ENCODE peak calls at places on chromosome 17, in six cellular contexts. P is NCI-H460; C is cardiac muscle cell; Q is BE2C; Y is hepatocyte; L is stimulated activated naive CD8-positive, alpha-beta T cell treated with anti-CD3 and anti-CD28 coated beads, Interleukin-15, amount 100 ng/mL, for 72 hours. W is an unnamed sample.

GRCh38 chr17:56744721-56745120 is 89.0 kb downstream of the C17orf67 start:
- DNase-seq in P (no peak), C (no peak), Q (no peak), Y (no peak), L (no peak), W (no peak)

GRCh38 chr17:38352245-38353083 is 820 bp downstream of the SOCS7 start:
- DNase-seq in P (no peak), C (peak), Q (peak), Y (peak), L (peak), W (peak)

GRCh38 chr17:67679721-67680120 is 38.0 kb upstream of the NOL11 start:
- DNase-seq in P (no peak), C (no peak), Q (no peak), Y (no peak), L (no peak), W (no peak)

GRCh38 chr17:869067-869466 is 86.9 kb downstream of the MRM3 start:
- DNase-seq in P (no peak), C (no peak), Q (no peak), Y (peak), L (no peak), W (no peak)

GRCh38 chr17:42182927-42183734 is 2.1 kb downstream of the HCRT start:
- DNase-seq in P (no peak), C (no peak), Q (no peak), Y (peak), L (no peak), W (no peak)

GRCh38 chr17:45299311-45299710 is 17.5 kb downstream of the MAP3K14 start:
- DNase-seq in P (no peak), C (peak), Q (peak), Y (peak), L (no peak), W (no peak)

GRCh38 chr17:73546770-73547345 is 97.4 kb downstream of the SDK2 start:
- DNase-seq in P (peak), C (no peak), Q (peak), Y (peak), L (no peak), W (peak)

GRCh38 chr17:27241346-27241946 is 52.5 kb upstream of the WSB1 start:
- DNase-seq in P (no peak), C (no peak), Q (no peak), Y (peak), L (peak), W (no peak)

GRCh38 chr17:18951941-18952842 is at the start of gene SLC5A10:
- DNase-seq in P (no peak), C (no peak), Q (no peak), Y (no peak), L (no peak), W (no peak)

GRCh38 chr17:4156750-4157381 is 13.9 kb downstream of the CYB5D2 start:
- DNase-seq in P (no peak), C (no peak), Q (no peak), Y (no peak), L (no peak), W (no peak)

GRCh38 chr17:34740516-34740915 is 161.1 kb downstream of the TMEM132E start:
- DNase-seq in P (no peak), C (no peak), Q (no peak), Y (no peak), L (no peak), W (no peak)

GRCh38 chr17:48624544-48625501 is 1.3 kb downstream of the HOXB9 start:
- DNase-seq in P (no peak), C (peak), Q (no peak), Y (peak), L (peak), W (no peak)

GRCh38 chr17:17073006-17073626 is 30.9 kb downstream of the MPRIP start:
- DNase-seq in P (no peak), C (no peak), Q (peak), Y (no peak), L (no peak), W (no peak)

GRCh38 chr17:64682261-64683181 is 20.4 kb upstream of the SMURF2 start:
- DNase-seq in P (no peak), C (no peak), Q (no peak), Y (no peak), L (no peak), W (no peak)

GRCh38 chr17:19397556-19398041 is 10.6 kb upstream of the MFAP4 start:
- DNase-seq in P (no peak), C (no peak), Q (no peak), Y (no peak), L (no peak), W (no peak)

GRCh38 chr17:75428775-75429469 is 23.4 kb upstream of the GRB2 start:
- DNase-seq in P (peak), C (no peak), Q (no peak), Y (peak), L (no peak), W (no peak)

GRCh38 chr17:44326867-44327444 is 2.3 kb upstream of the SLC25A39 start:
- DNase-seq in P (peak), C (peak), Q (peak), Y (peak), L (peak), W (peak)

GRCh38 chr17:64073771-64074703 is 53.6 kb upstream of the ICAM2 start:
- DNase-seq in P (no peak), C (no peak), Q (no peak), Y (no peak), L (no peak), W (no peak)

GRCh38 chr17:2904135-2904534 is 107.9 kb downstream of the RAP1GAP2 start:
- DNase-seq in P (no peak), C (no peak), Q (peak), Y (peak), L (no peak), W (no peak)

GRCh38 chr17:73096866-73097265 is 4.4 kb upstream of the SLC39A11 start:
- DNase-seq in P (no peak), C (no peak), Q (peak), Y (no peak), L (no peak), W (no peak)

GRCh38 chr17:81057079-81057730 is 22.3 kb downstream of the BAIAP2 start:
- DNase-seq in P (no peak), C (peak), Q (peak), Y (peak), L (no peak), W (peak)

GRCh38 chr17:45091778-45092425 is 30.8 kb downstream of the NMT1 start:
- DNase-seq in P (no peak), C (no peak), Q (no peak), Y (no peak), L (no peak), W (no peak)

GRCh38 chr17:5562172-5562571 is 22.1 kb downstream of the NLRP1 start:
- DNase-seq in P (no peak), C (no peak), Q (no peak), Y (no peak), L (no peak), W (no peak)

GRCh38 chr17:71803656-71804284 is 317.1 kb upstream of the SOX9 start:
- DNase-seq in P (no peak), C (no peak), Q (no peak), Y (no peak), L (no peak), W (no peak)

GRCh38 chr17:41869426-41869825 is 4.2 kb upstream of the KLHL11 start:
- DNase-seq in P (no peak), C (no peak), Q (no peak), Y (no peak), L (no peak), W (peak)

GRCh38 chr17:32490101-32490482 is 3.3 kb downstream of the CDK5R1 start:
- DNase-seq in P (no peak), C (no peak), Q (peak), Y (no peak), L (peak), W (no peak)

GRCh38 chr17:76268015-76268749 is 3.0 kb downstream of the UBALD2 start:
- DNase-seq in P (no peak), C (no peak), Q (no peak), Y (peak), L (peak), W (peak)

GRCh38 chr17:65099941-65100315 is 37.2 kb upstream of the RGS9 start:
- DNase-seq in P (peak), C (no peak), Q (peak), Y (no peak), L (peak), W (no peak)

GRCh38 chr17:59377410-59377809 is 46.0 kb downstream of the YPEL2 start:
- DNase-seq in P (no peak), C (no peak), Q (no peak), Y (no peak), L (no peak), W (no peak)

GRCh38 chr17:75856062-75856681 is 1.0 kb upstream of the WBP2 start:
- DNase-seq in P (no peak), C (no peak), Q (no peak), Y (no peak), L (peak), W (peak)

GRCh38 chr17:83179811-83180210 is 100.4 kb downstream of the METRNL start:
- DNase-seq in P (no peak), C (no peak), Q (peak), Y (peak), L (no peak), W (no peak)

GRCh38 chr17:80051681-80052080 is 15.2 kb downstream of the CCDC40 start:
- DNase-seq in P (no peak), C (no peak), Q (no peak), Y (no peak), L (no peak), W (no peak)

GRCh38 chr17:42337442-42337841 is 49.1 kb downstream of the STAT5A start:
- DNase-seq in P (no peak), C (no peak), Q (no peak), Y (no peak), L (peak), W (no peak)

GRCh38 chr17:77453613-77454559 is 313.1 kb downstream of the SEC14L1 start:
- DNase-seq in P (no peak), C (peak), Q (no peak), Y (peak), L (peak), W (peak)

GRCh38 chr17:18043491-18043890 is 4.3 kb downstream of the GID4 start:
- DNase-seq in P (no peak), C (no peak), Q (no peak), Y (peak), L (no peak), W (peak)

GRCh38 chr17:81568416-81568815 is 16.3 kb upstream of the FAAP100 start:
- DNase-seq in P (no peak), C (no peak), Q (no peak), Y (no peak), L (no peak), W (no peak)

GRCh38 chr17:63768433-63768832 is 5.0 kb downstream of the CCDC47 start:
- DNase-seq in P (no peak), C (no peak), Q (no peak), Y (no peak), L (no peak), W (no peak)

GRCh38 chr17:12545877-12546513 is 119.7 kb upstream of the MYOCD start:
- DNase-seq in P (peak), C (peak), Q (peak), Y (peak), L (peak), W (peak)

GRCh38 chr17:38509772-38510423 is 81.6 kb downstream of the ARHGAP23 start:
- DNase-seq in P (no peak), C (no peak), Q (peak), Y (peak), L (no peak), W (peak)

GRCh38 chr17:75783803-75784472 is 668 bp upstream of the UNK start:
- DNase-seq in P (no peak), C (no peak), Q (no peak), Y (peak), L (no peak), W (no peak)